ENCODE peak calls at places on chromosome 12, in eight cellular contexts. P is HepG2, H is testis, G is iPS-NIHi11, Q is heart left ventricle, O is GM20000, V is GM13976, R is AG04449. Z is an unnamed sample.

GRCh38 chr12:47651368-47652254 is 54.2 kb downstream of the RPAP3 start:
- DNase-seq in V (peak; percentile 23), Q (peak; percentile 49), H (peak; percentile 78), P (peak; percentile 64), O (peak; percentile 51), G (peak; percentile 60), R (peak; percentile 4), Z (peak; percentile 42)

GRCh38 chr12:92602476-92602875 is 100.3 kb upstream of the PLEKHG7 start:
- DNase-seq in V (no peak), H (no peak), R (peak; percentile 82), Q (no peak), O (no peak), G (no peak), P (no peak), Z (peak; percentile 77)

GRCh38 chr12:109625131-109625559 is 51.6 kb downstream of the MVK start:
- DNase-seq in V (no peak), P (no peak), R (no peak), Q (peak; percentile 29), G (no peak), H (peak; percentile 23), O (no peak), Z (no peak)

GRCh38 chr12:109910969-109911348 is 10.9 kb downstream of the TCHP start:
- DNase-seq in G (peak; percentile 97), O (no peak), Q (no peak), P (peak; percentile 55), V (no peak), R (no peak), H (peak; percentile 21), Z (no peak)

GRCh38 chr12:117142094-117142493 is 42.9 kb upstream of the TESC start:
- DNase-seq in Q (no peak), H (no peak), R (no peak), P (no peak), O (no peak), G (no peak), V (no peak), Z (no peak)

GRCh38 chr12:30268036-30268435 is 427.6 kb downstream of the IPO8 start:
- DNase-seq in R (no peak), H (no peak), P (no peak), G (no peak), O (no peak), V (no peak), Q (no peak), Z (no peak)

GRCh38 chr12:53586745-53587144 is 39.4 kb downstream of the ATF7 start:
- DNase-seq in V (no peak), G (no peak), R (no peak), Q (no peak), O (no peak), P (no peak), H (no peak), Z (no peak)

GRCh38 chr12:98420403-98420800 is 95.0 kb upstream of the TMPO start:
- DNase-seq in Q (no peak), V (no peak), G (no peak), P (no peak), R (no peak), H (no peak), O (no peak), Z (no peak)

GRCh38 chr12:52971701-52972329 is 22.9 kb downstream of the KRT18 start:
- DNase-seq in V (no peak), H (no peak), Q (no peak), R (no peak), P (peak; percentile 49), O (no peak), G (no peak), Z (no peak)

GRCh38 chr12:57825451-57825850 is 6.9 kb upstream of the AVIL start:
- DNase-seq in Q (no peak), P (no peak), O (no peak), H (no peak), G (no peak), R (no peak), V (no peak), Z (no peak)

GRCh38 chr12:102992297-102992696 is 34.8 kb downstream of the ASCL1 start:
- DNase-seq in H (no peak), P (peak; percentile 25), O (peak; percentile 34), R (no peak), V (peak; percentile 36), G (no peak), Q (no peak), Z (no peak)

GRCh38 chr12:40099423-40099853 is 6.4 kb downstream of the SLC2A13 start:
- DNase-seq in H (no peak), Q (no peak), V (no peak), R (no peak), O (no peak), P (peak; percentile 10), G (no peak), Z (no peak)

GRCh38 chr12:2393016-2393415 is 340.2 kb downstream of the CACNA1C start:
- DNase-seq in O (no peak), H (no peak), G (no peak), R (no peak), V (no peak), Q (no peak), P (no peak), Z (no peak)

GRCh38 chr12:82176761-82177490 is 181.3 kb downstream of the CCDC59 start:
- DNase-seq in Q (no peak), H (no peak), P (no peak), V (no peak), R (no peak), G (no peak), O (no peak), Z (no peak)

GRCh38 chr12:52741378-52742195 is 35.6 kb downstream of the KRT76 start:
- DNase-seq in G (peak; percentile 89), P (peak; percentile 24), H (peak; percentile 65), V (peak; percentile 71), R (no peak), Q (peak; percentile 45), O (peak; percentile 61), Z (no peak)